ENCODE peak calls at places on chromosomes 7 and 10, in ten cellular contexts. F, Z, M, B, A, E, I, Y, G and O are unnamed samples.

GRCh38 chr10:104937528-104937927 is 296.4 kb downstream of the SORCS3 start:
- DNase-seq in B (no peak), E (no peak), M (no peak), I (no peak), G (peak; percentile 7), Z (peak; percentile 69), Y (no peak), F (no peak), A (no peak), O (no peak)

GRCh38 chr7:55794527-55794926 is 68.0 kb downstream of the SEPTIN14 start:
- DNase-seq in A (no peak), M (no peak), E (no peak), G (no peak), B (no peak), I (no peak), Z (peak; percentile 7), Y (no peak), F (no peak), O (no peak)

GRCh38 chr7:98879198-98879988 is 1.1 kb downstream of the TRRAP start:
- DNase-seq in F (no peak), G (peak; percentile 72), I (peak; percentile 60), B (no peak), M (no peak), E (peak; percentile 42), A (no peak), Z (peak; percentile 51), Y (peak; percentile 66), O (no peak)

GRCh38 chr7:12031638-12032037 is 179.5 kb upstream of the TMEM106B start:
- DNase-seq in I (no peak), Y (no peak), M (no peak), E (no peak), A (no peak), G (no peak), F (no peak), B (no peak), Z (peak; percentile 28), O (no peak)

GRCh38 chr7:100503350-100503735 is 19.6 kb downstream of the NYAP1 start:
- DNase-seq in A (no peak), M (no peak), G (peak; percentile 72), E (no peak), B (no peak), Y (no peak), F (no peak), I (no peak), Z (peak; percentile 61), O (no peak)

GRCh38 chr7:135509589-135509838 is 388 bp downstream of the CNOT4 start:
- DNase-seq in Y (no peak), I (no peak), G (no peak), A (no peak), Z (no peak), M (no peak), F (no peak), E (peak; percentile 85), B (no peak), O (no peak)

GRCh38 chr7:47454066-47454950 is 127.6 kb downstream of the TNS3 start:
- DNase-seq in Z (no peak), E (no peak), I (no peak), F (no peak), Y (no peak), M (no peak), A (no peak), G (no peak), B (no peak), O (no peak)

GRCh38 chr10:68261132-68261856 is 29.4 kb upstream of the ATOH7 start:
- DNase-seq in F (peak; percentile 73), Z (no peak), M (no peak), A (no peak), Y (no peak), I (peak; percentile 9), B (no peak), E (no peak), G (peak; percentile 17), O (no peak)

GRCh38 chr7:6487184-6487545 is 39.4 kb upstream of the DAGLB start:
- DNase-seq in B (no peak), E (no peak), M (no peak), F (no peak), Z (no peak), I (no peak), Y (no peak), G (no peak), A (no peak), O (no peak)

DNA sequence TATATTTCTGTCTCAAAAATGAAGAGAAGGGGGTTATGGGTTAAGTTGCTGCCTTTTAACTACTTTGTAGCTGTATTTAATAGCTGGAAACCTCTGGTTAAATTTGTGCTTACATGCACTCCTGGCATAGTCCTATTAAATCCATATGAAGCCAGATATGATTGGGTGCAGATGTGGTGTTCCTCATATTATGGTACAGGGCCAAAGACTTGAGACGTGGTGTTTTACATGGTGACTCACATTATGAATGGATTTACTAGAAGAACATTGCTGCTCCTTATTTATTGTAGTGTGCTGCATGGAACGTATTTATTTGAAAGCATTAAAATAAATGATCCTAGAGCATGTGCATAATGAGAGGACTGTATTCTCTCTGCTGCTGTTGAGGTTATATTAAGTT is 224.1 kb downstream of the SLC25A13 start:
- DNase-seq in I (no peak), B (no peak), F (no peak), M (no peak), E (no peak), Z (no peak), Y (no peak), A (no peak), G (no peak), O (no peak)
- TF ChIP-seq EP300 in I (no peak), B (no peak), F (no peak), M (no peak), E (no peak), Z (no peak), Y (no peak), A (no peak), G (no peak), O (no peak)

GRCh38 chr10:112124859-112125258 is 58.7 kb downstream of the GPAM start:
- DNase-seq in A (no peak), B (no peak), E (no peak), M (no peak), I (no peak), Z (no peak), Y (no peak), F (no peak), G (no peak), O (no peak)
- TF ChIP-seq EP300 in A (no peak), B (no peak), E (no peak), M (no peak), I (no peak), Z (no peak), Y (no peak), F (no peak), G (no peak), O (no peak)

GRCh38 chr10:99461230-99461629 is 30.8 kb upstream of the GOT1 start:
- DNase-seq in E (no peak), A (no peak), M (no peak), G (no peak), Y (no peak), B (no peak), F (no peak), I (no peak), Z (peak; percentile 23), O (no peak)

GRCh38 chr10:99459217-99459616 is 28.8 kb upstream of the GOT1 start:
- DNase-seq in E (no peak), I (no peak), F (no peak), Z (no peak), B (no peak), M (no peak), G (no peak), Y (no peak), A (no peak), O (no peak)

GRCh38 chr10:99456207-99456606 is 25.8 kb upstream of the GOT1 start:
- DNase-seq in F (no peak), I (no peak), E (no peak), M (no peak), B (no peak), A (no peak), Z (no peak), Y (no peak), G (no peak), O (no peak)

GRCh38 chr10:99460070-99460469 is 29.6 kb upstream of the GOT1 start:
- DNase-seq in F (no peak), E (no peak), B (no peak), Z (no peak), G (no peak), I (no peak), M (no peak), A (no peak), Y (no peak), O (no peak)

DNA sequence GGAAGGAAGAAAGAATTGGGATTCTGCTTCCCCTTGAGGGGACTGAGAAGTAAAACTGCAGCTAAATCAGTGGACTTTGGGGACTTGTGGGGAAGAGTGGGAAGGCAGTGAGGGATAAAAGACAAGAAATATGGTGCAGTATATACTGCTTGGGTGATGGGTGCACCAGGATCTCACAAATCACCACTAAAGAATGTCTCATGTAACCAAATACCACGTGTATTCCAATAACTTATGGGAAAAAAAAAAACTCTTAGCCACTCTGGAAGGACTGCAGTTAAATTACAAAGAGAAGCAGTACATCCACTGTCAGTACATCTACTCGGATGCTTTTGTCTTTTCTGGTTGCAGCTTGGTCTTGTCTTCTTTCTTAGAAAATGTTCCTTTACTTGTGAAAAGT is 27.4 kb upstream of the GOT1 start:
- DNase-seq in Y (no peak), B (no peak), F (no peak), I (no peak), E (no peak), Z (no peak), A (no peak), M (no peak), G (no peak), O (no peak)
- TF ChIP-seq EP300 in Y (no peak), B (no peak), F (no peak), I (no peak), E (no peak), Z (no peak), A (no peak), M (no peak), G (no peak), O (no peak)

GRCh38 chr10:43417950-43418768 is 9.2 kb upstream of the HNRNPF start:
- DNase-seq in F (no peak), I (no peak), A (no peak), Y (no peak), B (no peak), E (peak; percentile 97), G (peak; percentile 92), Z (no peak), M (no peak), O (no peak)
- TF ChIP-seq EP300 in F (no peak), I (no peak), A (no peak), Y (no peak), B (no peak), E (peak; percentile 100), G (peak; percentile 91), Z (no peak), M (no peak), O (no peak)

DNA sequence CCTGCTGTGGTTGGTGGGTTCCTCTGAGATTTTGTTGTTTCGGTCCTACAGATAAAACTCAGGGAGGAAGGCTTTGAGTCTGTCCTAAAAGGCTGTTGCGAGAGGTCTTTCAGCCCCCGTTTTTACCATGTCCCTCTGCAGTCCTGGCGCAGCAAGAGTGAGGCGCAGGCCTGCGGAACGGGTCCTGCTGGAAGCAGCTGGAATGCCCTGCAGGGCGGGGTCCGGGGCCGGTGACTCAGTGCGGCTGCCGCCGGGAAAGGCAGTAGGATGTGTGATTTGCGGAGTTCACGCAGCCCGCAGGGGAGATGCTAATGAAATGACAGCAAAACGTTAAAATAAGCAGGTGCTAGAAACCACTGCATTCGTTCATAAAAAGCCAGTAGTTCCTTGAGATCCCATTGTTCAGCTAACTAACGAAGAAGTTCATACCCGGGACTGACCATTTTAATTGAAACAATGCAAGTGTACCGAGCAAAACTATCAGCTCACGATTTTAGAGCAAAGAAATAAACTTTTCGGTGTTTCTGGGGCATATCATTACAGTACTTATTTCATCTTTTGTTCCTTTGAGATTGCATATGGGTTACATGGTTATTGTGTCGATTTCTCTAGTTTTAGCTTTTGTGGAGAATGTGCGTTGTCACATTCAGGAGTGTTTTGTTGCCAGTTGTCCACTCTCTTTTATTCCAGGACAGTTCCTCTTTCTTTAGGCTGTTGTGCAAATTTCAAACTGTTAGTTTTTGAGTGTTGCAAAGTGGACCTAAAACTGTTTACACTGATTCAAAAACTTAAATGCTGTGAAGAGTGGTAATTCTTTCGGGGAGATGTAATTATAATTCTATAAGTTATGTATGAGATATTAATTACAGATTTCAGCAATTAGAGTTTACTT is 783 bp downstream of the ANLN start:
- DNase-seq in F (peak; percentile 69), A (no peak), Y (peak; percentile 79), G (peak; percentile 73), Z (peak; percentile 87), B (peak; percentile 83), M (no peak), I (peak; percentile 85), E (peak; percentile 85), O (peak; percentile 66)
- TF ChIP-seq EP300 in F (no peak), A (no peak), Y (no peak), G (peak; percentile 8), Z (no peak), B (no peak), M (no peak), I (no peak), E (peak; percentile 16), O (no peak)